ENCODE peak calls at places on chromosome 2, in five cellular contexts. One of them, this sample, is unnamed.

GRCh38 chr2:24919977-24920812 is at the start of gene ADCY3:
- DNase-seq in GM10248: peak
- DNase-seq in neural crest cell: peak
- DNase-seq in colonic mucosa: peak
- DNase-seq in breast epithelium: peak
- DNase-seq in this sample: peak

GRCh38 chr2:85344356-85344954 is 9.9 kb downstream of the RETSAT start:
- DNase-seq in colonic mucosa: no peak
- DNase-seq in GM10248: no peak
- DNase-seq in neural crest cell: no peak
- DNase-seq in breast epithelium: no peak
- DNase-seq in this sample: no peak

GRCh38 chr2:136844546-136844945 is 79.2 kb downstream of the THSD7B start:
- DNase-seq in colonic mucosa: no peak
- DNase-seq in neural crest cell: no peak
- DNase-seq in GM10248: no peak
- DNase-seq in breast epithelium: no peak
- DNase-seq in this sample: no peak

GRCh38 chr2:235924675-235925063 is 243.5 kb downstream of the GBX2 start:
- DNase-seq in colonic mucosa: no peak
- DNase-seq in GM10248: no peak
- DNase-seq in breast epithelium: no peak
- DNase-seq in neural crest cell: no peak
- DNase-seq in this sample: peak

GRCh38 chr2:44169155-44169898 is 652 bp downstream of the PPM1B start:
- DNase-seq in colonic mucosa: peak
- DNase-seq in GM10248: peak
- DNase-seq in neural crest cell: peak
- DNase-seq in breast epithelium: no peak
- DNase-seq in this sample: peak

GRCh38 chr2:5123597-5124196 is 568.5 kb upstream of the SOX11 start:
- DNase-seq in breast epithelium: no peak
- DNase-seq in GM10248: no peak
- DNase-seq in colonic mucosa: no peak
- DNase-seq in neural crest cell: no peak
- DNase-seq in this sample: no peak

GRCh38 chr2:33598472-33599174 is 476 bp downstream of the FAM98A start:
- DNase-seq in colonic mucosa: peak
- DNase-seq in GM10248: peak
- DNase-seq in breast epithelium: no peak
- DNase-seq in neural crest cell: peak
- DNase-seq in this sample: peak

GRCh38 chr2:217573565-217573964 is 429.2 kb downstream of the TNS1 start:
- DNase-seq in GM10248: no peak
- DNase-seq in neural crest cell: no peak
- DNase-seq in breast epithelium: no peak
- DNase-seq in colonic mucosa: no peak
- DNase-seq in this sample: no peak

GRCh38 chr2:48483916-48484315 is 46.0 kb upstream of the STON1 start:
- DNase-seq in colonic mucosa: no peak
- DNase-seq in breast epithelium: no peak
- DNase-seq in neural crest cell: no peak
- DNase-seq in GM10248: no peak
- DNase-seq in this sample: no peak

GRCh38 chr2:236159778-236160170 is 8.4 kb downstream of the GBX2 start:
- DNase-seq in neural crest cell: no peak
- DNase-seq in breast epithelium: no peak
- DNase-seq in colonic mucosa: no peak
- DNase-seq in GM10248: no peak
- DNase-seq in this sample: no peak

GRCh38 chr2:16900405-16901025 is 234.9 kb upstream of the CYRIA start:
- DNase-seq in colonic mucosa: peak
- DNase-seq in breast epithelium: no peak
- DNase-seq in GM10248: no peak
- DNase-seq in neural crest cell: no peak
- DNase-seq in this sample: no peak

GRCh38 chr2:159034728-159035127 is 66.3 kb downstream of the TANC1 start:
- DNase-seq in neural crest cell: no peak
- DNase-seq in breast epithelium: no peak
- DNase-seq in colonic mucosa: no peak
- DNase-seq in GM10248: no peak
- DNase-seq in this sample: no peak

GRCh38 chr2:236531205-236531604 is 38.4 kb upstream of the ACKR3 start:
- DNase-seq in colonic mucosa: no peak
- DNase-seq in GM10248: no peak
- DNase-seq in neural crest cell: no peak
- DNase-seq in breast epithelium: no peak
- DNase-seq in this sample: no peak

GRCh38 chr2:103139628-103140268 is 377.9 kb downstream of the TMEM182 start:
- DNase-seq in neural crest cell: no peak
- DNase-seq in breast epithelium: no peak
- DNase-seq in colonic mucosa: no peak
- DNase-seq in GM10248: no peak
- DNase-seq in this sample: no peak

GRCh38 chr2:134375935-134376334 is 122.1 kb downstream of the MGAT5 start:
- DNase-seq in colonic mucosa: peak
- DNase-seq in neural crest cell: no peak
- DNase-seq in breast epithelium: no peak
- DNase-seq in GM10248: no peak
- DNase-seq in this sample: no peak
- TF ChIP-seq CTCF in colonic mucosa: peak
- TF ChIP-seq CTCF in neural crest cell: no peak
- TF ChIP-seq CTCF in breast epithelium: no peak
- TF ChIP-seq CTCF in GM10248: peak
- TF ChIP-seq CTCF in this sample: no peak

DNA sequence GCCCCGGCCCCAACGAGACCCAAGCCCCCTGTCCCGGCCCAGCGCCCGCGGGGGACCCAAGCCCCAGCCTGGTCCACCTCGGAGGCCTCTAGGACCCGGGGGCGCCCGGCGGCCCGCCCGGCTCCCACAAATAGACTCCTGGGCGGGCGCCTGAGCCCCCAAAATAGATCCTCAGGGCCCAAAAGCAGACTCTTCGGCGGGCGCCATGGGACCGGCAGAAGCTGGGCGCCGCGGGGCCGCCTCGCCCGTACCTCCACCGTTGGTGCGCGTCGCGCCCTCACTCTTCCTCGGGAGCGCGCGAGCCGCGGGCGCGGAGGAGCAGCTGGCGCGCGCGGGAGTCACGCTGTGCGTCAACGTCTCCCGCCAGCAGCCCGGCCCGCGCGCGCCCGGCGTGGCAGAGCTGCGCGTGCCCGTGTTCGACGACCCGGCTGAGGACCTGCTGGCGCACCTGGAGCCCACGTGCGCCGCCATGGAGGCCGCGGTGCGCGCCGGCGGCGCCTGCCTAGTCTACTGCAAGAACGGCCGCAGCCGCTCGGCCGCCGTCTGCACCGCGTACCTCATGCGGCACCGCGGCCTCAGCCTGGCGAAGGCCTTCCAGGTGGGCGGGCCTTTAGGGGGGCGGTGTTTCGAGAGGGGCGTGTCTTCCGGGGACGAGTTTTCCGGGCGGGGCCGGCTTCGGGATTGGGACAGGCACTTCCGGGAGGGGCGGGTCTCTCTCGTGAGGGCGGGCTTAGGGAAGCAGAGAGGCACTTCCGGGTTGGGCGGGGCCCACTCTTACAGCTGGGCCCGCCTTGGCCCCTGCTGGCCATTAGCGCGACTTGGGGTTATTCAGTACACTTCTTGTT is 545 bp downstream of the DUSP28 start:
- DNase-seq in colonic mucosa: peak
- DNase-seq in GM10248: peak
- DNase-seq in breast epithelium: peak
- DNase-seq in neural crest cell: peak
- DNase-seq in this sample: peak
- TF ChIP-seq CTCF in colonic mucosa: no peak
- TF ChIP-seq CTCF in GM10248: no peak
- TF ChIP-seq CTCF in breast epithelium: peak
- TF ChIP-seq CTCF in neural crest cell: peak
- TF ChIP-seq CTCF in this sample: peak

GRCh38 chr2:188068093-188068492 is 223.6 kb upstream of the GULP1 start:
- DNase-seq in GM10248: no peak
- DNase-seq in neural crest cell: no peak
- DNase-seq in breast epithelium: no peak
- DNase-seq in colonic mucosa: no peak
- DNase-seq in this sample: no peak

GRCh38 chr2:188065386-188065785 is 226.3 kb upstream of the GULP1 start:
- DNase-seq in GM10248: no peak
- DNase-seq in colonic mucosa: no peak
- DNase-seq in neural crest cell: no peak
- DNase-seq in breast epithelium: no peak
- DNase-seq in this sample: no peak
- TF ChIP-seq CTCF in GM10248: no peak
- TF ChIP-seq CTCF in colonic mucosa: no peak
- TF ChIP-seq CTCF in neural crest cell: no peak
- TF ChIP-seq CTCF in breast epithelium: no peak
- TF ChIP-seq CTCF in this sample: no peak

DNA sequence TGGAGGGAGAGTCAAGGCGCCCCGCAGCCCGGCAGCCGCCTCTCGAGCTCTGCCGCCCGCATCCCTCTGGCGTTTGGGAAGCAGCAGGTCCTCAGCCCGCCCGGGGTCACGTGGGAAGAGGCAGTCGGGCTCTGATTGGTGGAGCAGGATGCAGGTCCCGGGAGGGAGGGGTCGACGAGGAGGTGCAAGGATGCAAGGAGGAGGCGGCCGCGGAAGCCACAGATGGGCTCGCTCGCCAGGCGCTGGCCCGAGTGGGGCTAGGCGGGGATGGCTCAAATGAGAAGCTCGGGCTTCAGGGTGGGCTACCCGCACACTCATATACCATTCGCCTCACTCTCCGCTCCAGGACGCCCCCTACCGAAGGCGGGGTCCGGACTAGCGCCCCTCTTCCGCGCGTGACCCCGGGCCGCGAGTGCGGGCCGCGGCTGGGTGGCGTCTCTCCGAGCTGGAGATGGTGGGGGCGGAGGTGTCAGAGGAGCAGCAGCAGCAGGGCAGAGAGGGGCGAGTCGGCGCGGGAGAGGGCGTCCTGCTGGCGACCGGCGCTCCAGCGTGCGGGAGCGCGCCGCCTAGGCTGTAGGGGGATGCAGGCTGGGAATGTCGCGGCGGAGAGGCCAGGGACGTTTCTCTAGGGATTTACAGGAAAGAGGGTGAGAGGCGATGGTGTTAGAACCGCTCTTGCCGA is at the start of gene TMEFF2:
- DNase-seq in colonic mucosa: peak
- DNase-seq in breast epithelium: peak
- DNase-seq in GM10248: peak
- DNase-seq in neural crest cell: peak
- DNase-seq in this sample: peak
- TF ChIP-seq CTCF in colonic mucosa: no peak
- TF ChIP-seq CTCF in breast epithelium: no peak
- TF ChIP-seq CTCF in GM10248: no peak
- TF ChIP-seq CTCF in neural crest cell: peak
- TF ChIP-seq CTCF in this sample: no peak

GRCh38 chr2:226445216-226445861 is 354.3 kb downstream of the IRS1 start:
- DNase-seq in colonic mucosa: peak
- DNase-seq in GM10248: no peak
- DNase-seq in neural crest cell: no peak
- DNase-seq in breast epithelium: no peak
- DNase-seq in this sample: no peak
- TF ChIP-seq CTCF in colonic mucosa: no peak
- TF ChIP-seq CTCF in GM10248: no peak
- TF ChIP-seq CTCF in neural crest cell: no peak
- TF ChIP-seq CTCF in breast epithelium: no peak
- TF ChIP-seq CTCF in this sample: no peak

GRCh38 chr2:224613543-224614317 is 28.6 kb upstream of the CUL3 start:
- DNase-seq in breast epithelium: no peak
- DNase-seq in colonic mucosa: no peak
- DNase-seq in neural crest cell: no peak
- DNase-seq in GM10248: no peak
- DNase-seq in this sample: no peak

GRCh38 chr2:224612581-224612980 is 27.4 kb upstream of the CUL3 start:
- DNase-seq in colonic mucosa: no peak
- DNase-seq in breast epithelium: no peak
- DNase-seq in neural crest cell: no peak
- DNase-seq in GM10248: no peak
- DNase-seq in this sample: no peak

GRCh38 chr2:224608104-224608503 is 22.9 kb upstream of the CUL3 start:
- DNase-seq in GM10248: no peak
- DNase-seq in breast epithelium: no peak
- DNase-seq in neural crest cell: no peak
- DNase-seq in colonic mucosa: peak
- DNase-seq in this sample: no peak

GRCh38 chr2:224611938-224612337 is 26.8 kb upstream of the CUL3 start:
- DNase-seq in colonic mucosa: no peak
- DNase-seq in neural crest cell: no peak
- DNase-seq in GM10248: no peak
- DNase-seq in breast epithelium: no peak
- DNase-seq in this sample: no peak
- TF ChIP-seq CTCF in colonic mucosa: no peak
- TF ChIP-seq CTCF in neural crest cell: no peak
- TF ChIP-seq CTCF in GM10248: peak
- TF ChIP-seq CTCF in breast epithelium: no peak
- TF ChIP-seq CTCF in this sample: no peak

DNA sequence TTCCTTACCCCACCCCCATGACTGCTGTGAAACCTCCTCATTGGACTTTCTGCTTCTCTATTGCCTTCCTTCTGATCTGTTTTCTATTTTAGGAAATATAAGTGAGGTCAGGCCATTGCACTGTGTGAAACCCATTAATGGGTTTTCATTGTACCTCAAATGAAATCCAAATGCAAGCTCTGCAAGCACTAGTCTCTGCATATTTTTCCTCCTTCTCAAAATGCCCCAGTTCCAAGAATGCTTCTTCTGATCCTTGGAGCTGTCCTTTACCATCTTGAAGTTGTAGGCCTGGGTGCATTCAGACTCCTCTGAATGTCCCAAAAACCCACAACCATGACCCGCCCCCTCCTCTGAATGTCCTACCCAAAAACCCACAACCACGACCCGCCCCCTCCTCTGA is 8.2 kb downstream of the IL1A start:
- DNase-seq in GM10248: no peak
- DNase-seq in colonic mucosa: no peak
- DNase-seq in neural crest cell: no peak
- DNase-seq in breast epithelium: no peak
- DNase-seq in this sample: no peak
- TF ChIP-seq CTCF in GM10248: no peak
- TF ChIP-seq CTCF in colonic mucosa: no peak
- TF ChIP-seq CTCF in neural crest cell: no peak
- TF ChIP-seq CTCF in breast epithelium: no peak
- TF ChIP-seq CTCF in this sample: no peak

DNA sequence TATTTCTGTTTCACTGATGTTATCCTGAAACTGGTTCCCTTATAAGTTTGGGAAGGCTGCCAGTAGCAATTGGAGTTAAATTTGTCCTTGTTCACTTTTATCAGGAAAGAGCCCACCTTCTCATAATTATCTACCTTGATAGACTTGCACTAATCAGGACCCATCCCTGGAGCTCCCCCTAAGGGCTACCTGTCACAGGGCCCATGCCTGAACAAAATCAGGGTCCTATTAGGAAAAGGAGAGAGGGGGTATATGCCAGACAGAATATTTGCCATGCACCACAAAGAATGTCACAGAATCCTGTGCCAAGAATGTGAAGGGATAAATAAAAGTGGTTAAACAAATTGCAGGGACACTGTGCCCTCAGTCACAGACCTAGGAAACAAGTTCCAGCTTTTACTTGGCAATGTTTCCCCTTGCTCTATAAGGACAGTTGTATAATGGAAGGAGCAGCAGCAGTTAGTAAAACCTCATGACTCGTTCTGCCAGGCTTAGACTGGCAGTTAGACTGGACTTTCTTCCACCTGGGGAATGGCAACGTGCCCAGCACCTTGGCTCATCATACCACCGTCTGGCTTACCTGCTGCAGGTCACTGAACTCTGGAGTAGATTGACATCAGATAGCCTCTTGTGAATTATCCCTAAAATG is 32.3 kb upstream of the VWC2L start:
- DNase-seq in colonic mucosa: no peak
- DNase-seq in GM10248: no peak
- DNase-seq in breast epithelium: peak
- DNase-seq in neural crest cell: no peak
- DNase-seq in this sample: no peak
- TF ChIP-seq CTCF in colonic mucosa: no peak
- TF ChIP-seq CTCF in GM10248: no peak
- TF ChIP-seq CTCF in breast epithelium: no peak
- TF ChIP-seq CTCF in neural crest cell: no peak
- TF ChIP-seq CTCF in this sample: no peak